ENCODE peak calls at places on chromosomes 12 and 14, in eight cellular contexts. Z, L, Y, K, V, J, A and I are unnamed samples.

GRCh38 chr14:70926187-70926830 is 19.1 kb downstream of the PCNX1 start:
- DNase-seq in L (no peak), J (no peak), A (no peak), Z (no peak), V (no peak), K (no peak), Y (no peak), I (no peak)

GRCh38 chr14:93906341-93907329 is 20.5 kb upstream of the FAM181A start:
- DNase-seq in Z (peak), K (peak), V (peak), A (no peak), L (peak), J (peak), Y (peak), I (peak)

GRCh38 chr14:87063181-87063580 is 929.8 kb downstream of the GALC start:
- DNase-seq in J (no peak), Y (no peak), L (no peak), Z (no peak), K (no peak), V (no peak), A (no peak), I (no peak)

GRCh38 chr14:96741151-96741977 is 55.8 kb upstream of the VRK1 start:
- DNase-seq in V (peak), J (peak), Y (peak), Z (peak), K (peak), L (peak), A (peak), I (peak)

GRCh38 chr12:65525501-65526141 is 247.1 kb downstream of the MSRB3 start:
- DNase-seq in K (peak), Y (peak), Z (no peak), V (no peak), J (no peak), L (peak), A (no peak), I (no peak)

GRCh38 chr14:21534576-21534975 is 8.4 kb upstream of the SALL2 start:
- DNase-seq in V (no peak), Y (no peak), A (no peak), Z (no peak), K (no peak), L (no peak), J (no peak), I (no peak)

GRCh38 chr14:89240414-89240813 is 176.6 kb downstream of the FOXN3 start:
- DNase-seq in J (no peak), V (no peak), A (no peak), Y (peak), L (peak), Z (no peak), K (no peak), I (no peak)

GRCh38 chr14:94570440-94570839 is 9.2 kb downstream of the SERPINA4 start:
- DNase-seq in V (no peak), J (no peak), Z (no peak), Y (no peak), A (no peak), K (no peak), L (no peak), I (no peak)

GRCh38 chr12:85784096-85784720 is 52.0 kb downstream of the RASSF9 start:
- DNase-seq in L (no peak), V (no peak), Z (no peak), A (no peak), J (no peak), K (peak), Y (no peak), I (no peak)

GRCh38 chr12:12661086-12661485 is 34.9 kb downstream of the GPR19 start:
- DNase-seq in Z (no peak), V (peak), J (no peak), L (peak), A (no peak), K (peak), Y (peak), I (no peak)

GRCh38 chr12:114682101-114682919 is 1.7 kb downstream of the TBX3 start:
- DNase-seq in V (no peak), L (no peak), Y (no peak), A (no peak), J (no peak), K (no peak), Z (no peak), I (no peak)

GRCh38 chr12:27142102-27142721 is 59.8 kb upstream of the C12orf71 start:
- DNase-seq in Y (peak), V (peak), A (peak), K (peak), J (peak), L (peak), Z (peak), I (no peak)

GRCh38 chr14:89351364-89351957 is 65.6 kb downstream of the FOXN3 start:
- DNase-seq in K (peak), J (no peak), Z (no peak), Y (no peak), A (peak), L (peak), V (no peak), I (no peak)

GRCh38 chr12:27305673-27306504 is 26.7 kb upstream of the BMAL2 start:
- DNase-seq in Z (peak), A (no peak), L (peak), J (no peak), Y (peak), K (peak), V (peak), I (no peak)

GRCh38 chr12:14994610-14995009 is 21.8 kb downstream of the PDE6H start:
- DNase-seq in Y (no peak), A (no peak), K (no peak), V (no peak), Z (no peak), J (no peak), L (peak), I (no peak)

GRCh38 chr14:60488175-60488574 is 2.3 kb upstream of the C14orf39 start:
- DNase-seq in V (no peak), Z (no peak), Y (no peak), A (no peak), J (no peak), L (no peak), K (no peak), I (no peak)

GRCh38 chr12:85627584-85627983 is 208.6 kb downstream of the RASSF9 start:
- DNase-seq in V (peak), Y (peak), Z (no peak), L (peak), K (peak), A (no peak), J (no peak), I (no peak)

GRCh38 chr14:101973356-101973755 is 9.0 kb downstream of the DYNC1H1 start:
- DNase-seq in J (no peak), L (no peak), A (no peak), Y (peak), Z (no peak), K (no peak), V (no peak), I (no peak)

GRCh38 chr14:91330846-91331245 is 86.3 kb upstream of the GPR68 start:
- DNase-seq in V (no peak), A (no peak), K (no peak), Y (no peak), Z (no peak), L (no peak), J (no peak), I (no peak)

GRCh38 chr12:94615284-94616216 is 34.8 kb downstream of the TMCC3 start:
- DNase-seq in L (peak), K (peak), A (peak), V (peak), Y (peak), J (no peak), Z (no peak), I (peak)

GRCh38 chr14:65153101-65153500 is 50.8 kb upstream of the MAX start:
- DNase-seq in Y (no peak), L (no peak), J (no peak), K (no peak), A (peak), Z (no peak), V (no peak), I (no peak)

GRCh38 chr12:59928416-59928815 is 332.6 kb downstream of the SLC16A7 start:
- DNase-seq in J (no peak), A (no peak), L (no peak), K (peak), Y (no peak), V (no peak), Z (no peak), I (no peak)

GRCh38 chr14:38391334-38391733 is 135.4 kb upstream of the CLEC14A start:
- DNase-seq in Z (no peak), Y (peak), L (peak), V (no peak), K (peak), J (no peak), A (no peak), I (no peak)

GRCh38 chr14:36661506-36662257 is at the start of gene PAX9:
- DNase-seq in Z (peak), V (peak), K (peak), L (peak), A (peak), J (peak), Y (peak), I (no peak)

GRCh38 chr12:124994435-124994975 is 1.1 kb downstream of the BRI3BP start:
- DNase-seq in L (peak), K (no peak), A (no peak), Z (no peak), V (no peak), J (no peak), Y (no peak), I (no peak)

GRCh38 chr14:88473791-88474190 is 81.0 kb downstream of the PTPN21 start:
- DNase-seq in K (no peak), V (no peak), L (peak), Z (no peak), J (no peak), Y (no peak), A (no peak), I (no peak)